ENCODE peak calls at places on chromosomes 12 and 14, in seven cellular contexts. R, F, P, Z, D, V and B are unnamed samples.

GRCh38 chr12:75658826-75659823 is 147.7 kb upstream of the KRR1 start:
- DNase-seq in R (peak; percentile 10), F (peak; percentile 88), P (no peak), Z (no peak), D (no peak), V (no peak), B (no peak)

GRCh38 chr12:103583008-103583407 is 4.1 kb upstream of the STAB2 start:
- DNase-seq in R (no peak), F (no peak), P (no peak), Z (no peak), D (no peak), V (no peak), B (no peak)

GRCh38 chr12:85923767-85924331 is 49.8 kb downstream of the NTS start:
- DNase-seq in R (no peak), F (peak; percentile 78), P (peak; percentile 19), Z (no peak), D (no peak), V (no peak), B (peak; percentile 32)

GRCh38 chr12:3137814-3138445 is 60.8 kb downstream of the TSPAN9 start:
- DNase-seq in R (no peak), F (no peak), P (no peak), Z (no peak), D (no peak), V (peak; percentile 55), B (no peak)

GRCh38 chr12:102811125-102811737 is 105.8 kb downstream of the PAH start:
- DNase-seq in R (no peak), F (no peak), P (no peak), Z (peak; percentile 73), D (no peak), V (no peak), B (peak; percentile 40)

GRCh38 chr12:125305221-125305620 is 240.0 kb downstream of the AACS start:
- DNase-seq in R (no peak), F (no peak), P (no peak), Z (no peak), D (no peak), V (no peak), B (no peak)

GRCh38 chr12:99810718-99811593 is 163.4 kb downstream of the GARIN6 start:
- DNase-seq in R (no peak), F (peak; percentile 49), P (peak; percentile 49), Z (peak; percentile 51), D (no peak), V (no peak), B (peak; percentile 77)

GRCh38 chr14:20386276-20386855 is 26.9 kb downstream of the TEP1 start:
- DNase-seq in R (no peak), F (no peak), P (no peak), Z (no peak), D (no peak), V (no peak), B (no peak)

GRCh38 chr12:12999276-12999958 is 648 bp downstream of the HEBP1 start:
- DNase-seq in R (no peak), F (peak; percentile 35), P (peak; percentile 85), Z (peak; percentile 29), D (no peak), V (no peak), B (no peak)

GRCh38 chr12:108043750-108044149 is 85.3 kb upstream of the WSCD2 start:
- DNase-seq in R (no peak), F (no peak), P (no peak), Z (no peak), D (no peak), V (no peak), B (no peak)